ENCODE peak calls at places on chromosomes 5 and 9, in six cellular contexts. K is stomach, R is nephron progenitor cell, N is lung, H is GM12865, M is astrocyte of the spinal cord. D is an unnamed sample.

GRCh38 chr9:38284768-38285080 is 107.8 kb upstream of the ALDH1B1 start:
- DNase-seq in H (no peak), K (no peak), N (no peak), M (no peak), R (peak), D (no peak)

GRCh38 chr5:131196331-131196730 is 25.6 kb downstream of the LYRM7 start:
- DNase-seq in N (no peak), M (no peak), K (no peak), R (no peak), H (no peak), D (no peak)

GRCh38 chr5:127088226-127088625 is 14.9 kb upstream of the C5orf63 start:
- DNase-seq in N (no peak), K (no peak), R (no peak), M (peak), H (no peak), D (peak)

GRCh38 chr5:166188482-166188881 is 2103.0 kb upstream of the WWC1 start:
- DNase-seq in H (no peak), K (no peak), N (no peak), R (no peak), M (no peak), D (no peak)

GRCh38 chr9:8856686-8857329 is 1057.2 kb upstream of the DMAC1 start:
- DNase-seq in N (no peak), K (no peak), R (peak), M (no peak), H (no peak), D (peak)

GRCh38 chr9:99925542-99925941 is 19.1 kb downstream of the STX17 start:
- DNase-seq in H (no peak), K (no peak), N (no peak), R (no peak), M (no peak), D (no peak)

GRCh38 chr5:5009240-5009639 is 130.9 kb upstream of the ADAMTS16 start:
- DNase-seq in N (no peak), M (no peak), K (no peak), H (no peak), R (no peak), D (no peak)

GRCh38 chr9:96073531-96074284 is 198.2 kb downstream of the ERCC6L2 start:
- DNase-seq in H (no peak), N (peak), M (no peak), R (no peak), K (peak), D (peak)

GRCh38 chr5:93221-93980 is 1.4 kb downstream of the PLEKHG4B start:
- DNase-seq in H (no peak), K (no peak), R (no peak), N (no peak), M (no peak), D (peak)

GRCh38 chr9:125748511-125749099 is 1.4 kb downstream of the PBX3 start:
- DNase-seq in R (peak), K (no peak), H (no peak), M (peak), N (no peak), D (peak)

GRCh38 chr5:137609122-137609521 is 110.0 kb upstream of the SPOCK1 start:
- DNase-seq in R (no peak), N (peak), K (no peak), M (no peak), H (no peak), D (peak)

GRCh38 chr9:134629061-134629585 is 12.5 kb upstream of the COL5A1 start:
- DNase-seq in R (no peak), H (no peak), K (no peak), N (no peak), M (no peak), D (peak)

GRCh38 chr9:16368425-16369087 is 501.9 kb downstream of the BNC2 start:
- DNase-seq in H (no peak), K (no peak), R (no peak), M (no peak), N (no peak), D (no peak)

GRCh38 chr5:71629950-71630349 is 42.8 kb downstream of the MCCC2 start:
- DNase-seq in H (no peak), M (no peak), N (no peak), R (no peak), K (no peak), D (no peak)

GRCh38 chr5:126805108-126805507 is 28.2 kb downstream of the LMNB1 start:
- DNase-seq in R (no peak), N (no peak), K (no peak), M (peak), H (no peak), D (peak)

GRCh38 chr9:68584110-68585033 is 43.7 kb upstream of the TMEM252 start:
- DNase-seq in M (peak), R (peak), K (peak), N (peak), H (peak), D (peak)

DNA sequence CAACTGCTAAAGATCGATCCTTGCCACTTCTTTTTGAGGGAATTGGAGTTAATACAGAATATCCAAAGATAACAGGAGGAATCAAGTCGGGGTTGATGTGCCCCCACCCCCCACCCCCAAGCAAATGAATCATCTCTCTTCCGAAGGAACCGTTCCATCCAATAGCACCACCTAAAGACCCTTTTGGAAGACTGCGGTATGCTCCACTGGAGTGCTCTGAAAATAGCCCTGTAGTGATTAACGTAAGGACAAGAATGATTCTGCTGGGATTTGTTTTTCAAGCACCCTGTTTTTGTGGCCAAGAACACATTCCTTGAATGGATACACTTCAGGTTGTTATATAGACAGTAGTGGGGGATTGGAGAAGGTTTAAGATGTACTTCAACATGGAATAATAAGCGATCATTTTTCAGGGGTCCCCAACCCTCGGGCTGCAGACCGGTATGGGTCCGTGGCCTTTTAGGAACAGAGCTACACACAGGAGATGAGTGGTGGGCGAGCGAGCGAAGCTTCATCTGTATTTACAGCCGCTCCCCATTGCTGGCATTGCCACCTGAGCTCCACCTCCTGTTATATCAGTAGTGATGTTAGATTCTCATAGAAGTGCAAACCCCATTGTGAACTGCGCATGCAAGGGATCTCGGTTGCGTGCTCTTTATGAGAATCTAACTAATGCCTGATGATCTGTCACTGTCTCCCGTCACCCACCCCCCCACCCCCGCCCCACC is 44.5 kb upstream of the TMEM252 start:
- DNase-seq in H (no peak), K (no peak), M (no peak), R (no peak), N (no peak), D (no peak)
- TF ChIP-seq CTCF in H (no peak), K (no peak), M (no peak), R (no peak), N (no peak), D (no peak)

DNA sequence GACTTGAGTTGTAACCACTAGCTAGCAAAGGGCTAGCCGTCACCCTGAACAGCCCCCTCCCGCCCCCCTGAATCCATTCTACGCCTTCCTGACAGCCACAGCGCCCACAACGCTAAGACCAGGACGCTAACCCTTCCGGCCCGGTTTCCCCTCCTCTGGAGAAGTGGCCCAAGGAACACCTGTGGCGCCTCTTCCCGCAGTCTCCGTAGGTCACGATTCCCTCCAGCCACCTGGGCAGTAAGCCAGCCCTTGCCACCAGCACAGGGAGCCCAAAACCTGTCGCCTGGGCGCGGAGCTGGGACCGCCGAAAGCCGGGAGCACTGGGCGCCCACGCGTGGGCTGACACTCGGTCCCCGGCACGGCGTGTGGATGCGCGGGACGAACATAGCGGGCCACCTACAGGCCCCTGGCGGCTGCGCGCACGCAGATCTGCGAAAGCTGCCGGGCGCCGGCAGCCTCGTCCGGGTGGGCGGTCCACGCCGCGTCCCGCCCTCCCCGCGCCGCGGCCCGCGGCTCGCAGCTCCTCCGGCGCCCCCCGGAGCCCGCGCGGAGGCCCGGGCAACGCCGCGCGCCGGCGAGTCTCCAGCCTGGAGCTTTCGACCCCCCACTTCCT is 596 bp downstream of the IRF1 start:
- DNase-seq in M (peak), H (peak), N (peak), K (peak), R (no peak), D (peak)
- TF ChIP-seq CTCF in M (no peak), H (no peak), N (no peak), K (no peak), R (no peak), D (no peak)

GRCh38 chr9:131140112-131140511 is 14.7 kb downstream of the NUP214 start:
- DNase-seq in H (no peak), R (no peak), N (no peak), M (no peak), K (no peak), D (no peak)
- TF ChIP-seq CTCF in H (no peak), R (no peak), N (no peak), M (no peak), K (no peak), D (no peak)

GRCh38 chr5:38519476-38519875 is 37.0 kb downstream of the LIFR start:
- DNase-seq in N (no peak), K (no peak), M (no peak), H (no peak), R (no peak), D (no peak)

GRCh38 chr5:38518341-38518740 is 38.1 kb downstream of the LIFR start:
- DNase-seq in R (no peak), K (no peak), M (no peak), N (no peak), H (no peak), D (no peak)

GRCh38 chr5:38515081-38515480 is 41.4 kb downstream of the LIFR start:
- DNase-seq in H (no peak), N (no peak), R (no peak), M (no peak), K (no peak), D (no peak)

GRCh38 chr5:38515648-38516047 is 40.8 kb downstream of the LIFR start:
- DNase-seq in R (no peak), N (no peak), M (no peak), K (no peak), H (no peak), D (no peak)
- TF ChIP-seq CTCF in R (peak), N (no peak), M (peak), K (no peak), H (no peak), D (peak)

DNA sequence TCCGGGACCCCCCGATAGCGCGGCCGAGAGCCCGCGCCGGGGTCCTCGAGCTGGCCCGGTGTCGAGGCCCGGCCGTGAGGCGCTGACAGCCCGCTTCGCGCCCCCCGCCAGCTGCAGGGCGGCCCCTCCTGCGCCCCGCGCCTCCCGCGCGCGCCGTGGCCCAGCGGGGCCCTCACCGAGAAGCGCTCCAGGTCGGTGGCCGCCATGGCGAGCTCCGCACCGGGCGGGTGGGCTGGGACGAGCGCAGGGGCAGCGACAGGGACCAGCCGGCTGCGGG is 169 bp downstream of the SEPTIN8 start:
- DNase-seq in N (no peak), M (no peak), R (no peak), K (no peak), H (no peak), D (no peak)
- TF ChIP-seq CTCF in N (no peak), M (no peak), R (no peak), K (no peak), H (no peak), D (no peak)

GRCh38 chr5:135834639-135835529 is at the start of gene SLC25A48:
- DNase-seq in N (peak), R (peak), H (peak), K (peak), M (no peak), D (no peak)
- TF ChIP-seq CTCF in N (no peak), R (peak), H (no peak), K (no peak), M (no peak), D (peak)

GRCh38 chr9:136952354-136952855 is 332 bp downstream of the LCN12 start:
- DNase-seq in K (no peak), H (no peak), M (no peak), R (peak), N (no peak), D (peak)
- TF ChIP-seq CTCF in K (no peak), H (no peak), M (no peak), R (no peak), N (no peak), D (no peak)

D was measured in osteoblast.